ENCODE peak calls at places on chromosomes 11 and 22, in five cellular contexts. X is A673; R is CD8-positive, alpha-beta memory T cell; Z is upper lobe of right lung; B is mesenchymal stem cell. M is an unnamed sample.

GRCh38 chr22:49192857-49193250 is 634.8 kb downstream of the BRD1 start:
- DNase-seq in Z (peak), B (no peak), X (no peak), R (no peak), M (no peak)

GRCh38 chr11:128330203-128330602 is 257.2 kb downstream of the ETS1 start:
- DNase-seq in X (no peak), Z (no peak), B (no peak), R (no peak), M (no peak)

GRCh38 chr22:25930710-25931353 is 188.8 kb downstream of the MYO18B start:
- DNase-seq in X (no peak), B (no peak), Z (no peak), R (no peak), M (no peak)

GRCh38 chr11:9990221-9990973 is 303.6 kb downstream of the SBF2 start:
- DNase-seq in Z (no peak), R (no peak), B (peak), X (no peak), M (no peak)

GRCh38 chr22:19763141-19764049 is 2.8 kb downstream of the TBX1 start:
- DNase-seq in X (no peak), Z (no peak), B (no peak), R (no peak), M (no peak)

GRCh38 chr22:22235564-22235963 is 9.0 kb upstream of the VPREB1 start:
- DNase-seq in Z (no peak), B (no peak), R (peak), X (peak), M (peak)

GRCh38 chr11:76077575-76078150 is 128.6 kb downstream of the WNT11 start:
- DNase-seq in B (peak), Z (no peak), R (no peak), X (peak), M (no peak)

GRCh38 chr11:27621440-27622161 is 78.7 kb downstream of the BDNF start:
- DNase-seq in B (no peak), X (no peak), Z (no peak), R (no peak), M (no peak)

GRCh38 chr11:10979529-10979928 is 121.7 kb upstream of the ZBED5 start:
- DNase-seq in X (no peak), R (no peak), Z (no peak), B (no peak), M (no peak)

GRCh38 chr11:70747889-70748288 is 349.6 kb downstream of the CTTN start:
- DNase-seq in X (no peak), B (no peak), R (no peak), Z (no peak), M (no peak)

GRCh38 chr11:100639140-100639539 is 47.9 kb upstream of the ARHGAP42 start:
- DNase-seq in X (no peak), B (peak), Z (no peak), R (no peak), M (no peak)

GRCh38 chr11:122189259-122189658 is 73.2 kb upstream of the BLID start:
- DNase-seq in Z (no peak), B (peak), X (peak), R (no peak), M (peak)

GRCh38 chr22:38267086-38267485 is 5.7 kb downstream of the TMEM184B start:
- DNase-seq in R (peak), B (peak), X (no peak), Z (no peak), M (no peak)
- H3K27ac ChIP-seq in R (peak), B (no peak), X (no peak), Z (peak), M (no peak)

GRCh38 chr11:106231591-106231990 is 154.1 kb downstream of the AASDHPPT start:
- DNase-seq in X (no peak), R (no peak), Z (no peak), B (peak), M (peak)

GRCh38 chr11:106238704-106239360 is 161.4 kb downstream of the AASDHPPT start:
- DNase-seq in B (no peak), X (no peak), R (no peak), Z (no peak), M (no peak)

GRCh38 chr11:106236295-106236694 is 158.8 kb downstream of the AASDHPPT start:
- DNase-seq in R (no peak), X (no peak), Z (no peak), B (no peak), M (no peak)

GRCh38 chr11:106233191-106233590 is 155.7 kb downstream of the AASDHPPT start:
- DNase-seq in B (no peak), R (no peak), Z (no peak), X (no peak), M (no peak)

DNA sequence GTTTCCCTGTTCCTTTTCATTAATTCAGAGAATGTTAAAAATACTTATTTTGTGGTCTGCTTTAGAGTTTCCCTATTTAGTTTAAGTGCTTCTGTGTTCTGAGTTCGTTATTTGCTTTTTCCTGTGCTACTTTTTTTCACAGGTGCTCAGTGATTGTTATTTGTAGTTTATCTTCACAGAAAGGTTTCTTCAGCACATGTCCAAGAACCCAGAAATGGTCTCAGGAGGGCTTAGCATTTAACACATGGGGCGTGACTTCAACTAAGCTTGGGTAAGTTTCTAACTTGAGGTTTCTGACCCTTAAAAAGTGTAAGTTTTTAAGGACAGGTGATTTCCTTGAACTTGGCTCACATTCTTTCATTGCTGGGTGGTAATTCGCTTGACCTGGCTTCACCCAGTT is 157.3 kb downstream of the AASDHPPT start:
- DNase-seq in R (no peak), Z (no peak), B (no peak), X (no peak), M (no peak)
- H3K4me3 ChIP-seq in R (no peak), Z (no peak), B (no peak), X (no peak), M (no peak)

DNA sequence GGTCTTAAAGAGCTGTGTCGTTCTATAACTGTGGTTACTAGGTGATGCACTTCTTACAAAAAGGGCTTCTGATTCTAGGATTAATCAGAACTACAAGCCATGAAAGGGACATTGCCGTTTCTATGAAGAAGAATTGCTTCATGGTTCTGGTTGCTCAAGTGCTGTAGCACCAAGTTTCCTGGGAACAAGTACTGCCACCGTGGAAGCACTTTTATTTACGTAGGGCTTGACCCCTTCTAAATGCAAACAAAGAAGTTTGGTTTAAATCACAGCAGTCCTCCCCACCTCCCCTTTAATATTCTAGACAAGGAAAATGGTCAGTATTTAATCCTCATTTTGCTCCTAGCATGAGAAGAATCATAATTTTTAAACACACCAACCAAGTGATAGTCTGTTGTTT is 9.8 kb downstream of the YAP1 start:
- DNase-seq in R (no peak), X (no peak), B (peak), Z (no peak), M (no peak)
- H3K27ac ChIP-seq in R (no peak), X (peak), B (peak), Z (peak), M (no peak)

DNA sequence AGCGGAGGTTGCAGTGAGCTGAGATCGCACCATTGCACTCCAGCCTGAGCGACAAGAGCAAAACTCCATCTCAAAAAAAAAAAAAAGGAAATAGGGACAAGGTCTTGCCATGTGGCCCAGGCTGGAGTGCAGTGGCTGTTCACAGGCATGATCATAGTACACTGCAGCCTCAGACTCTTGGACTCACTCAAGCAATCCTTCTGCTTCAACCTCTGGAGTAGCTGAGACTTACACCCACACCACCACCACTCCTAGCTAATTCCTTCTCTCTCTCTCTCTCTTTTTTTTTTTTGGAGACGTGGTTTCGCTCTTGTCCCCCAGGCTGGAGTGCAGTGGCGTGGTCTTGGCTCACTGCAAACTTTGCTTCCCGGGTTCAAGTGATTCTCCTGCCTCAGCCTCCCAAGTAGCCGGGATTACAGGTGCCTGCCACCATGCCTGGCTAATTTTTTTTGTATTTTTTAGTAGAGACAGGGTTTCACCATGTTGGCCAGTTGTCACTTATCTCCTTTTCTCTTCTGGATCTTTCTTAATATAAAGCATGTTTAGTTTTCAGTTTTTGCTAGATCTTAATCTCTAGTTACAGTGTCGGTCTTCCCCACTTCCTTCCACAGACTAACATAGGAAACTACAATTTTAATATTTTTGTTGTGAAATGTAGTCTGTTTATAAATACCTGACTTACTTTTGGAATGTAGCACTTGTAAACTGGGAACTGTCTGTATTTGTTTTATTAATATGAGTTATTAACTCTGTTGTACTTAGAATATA is 22.6 kb downstream of the CBL start:
- DNase-seq in Z (no peak), R (no peak), B (no peak), X (no peak), M (no peak)
- H3K4me3 ChIP-seq in Z (no peak), R (no peak), B (no peak), X (no peak), M (no peak)

GRCh38 chr22:42693763-42694683 is 26.6 kb downstream of the A4GALT start:
- DNase-seq in X (no peak), B (no peak), Z (no peak), R (no peak), M (no peak)

GRCh38 chr22:42691440-42691839 is 29.2 kb downstream of the A4GALT start:
- DNase-seq in R (no peak), Z (no peak), B (no peak), X (no peak), M (no peak)

GRCh38 chr22:42695294-42695693 is 25.4 kb downstream of the A4GALT start:
- DNase-seq in X (no peak), R (no peak), B (no peak), Z (no peak), M (no peak)

GRCh38 chr22:42693055-42693762 is 27.5 kb downstream of the A4GALT start:
- DNase-seq in R (no peak), Z (no peak), X (no peak), B (no peak), M (no peak)

GRCh38 chr22:42692239-42693054 is 28.2 kb downstream of the A4GALT start:
- DNase-seq in Z (no peak), X (no peak), B (no peak), R (no peak), M (no peak)
- H3K27ac ChIP-seq in Z (no peak), X (no peak), B (no peak), R (no peak), M (no peak)

GRCh38 chr11:126586303-126586627 is 230.8 kb downstream of the ST3GAL4 start:
- DNase-seq in R (no peak), B (no peak), Z (no peak), X (no peak), M (no peak)
- H3K4me3 ChIP-seq in R (no peak), B (no peak), Z (no peak), X (no peak), M (no peak)

GRCh38 chr11:68546555-68546954 is 86.0 kb downstream of the PPP6R3 start:
- DNase-seq in Z (no peak), B (peak), R (no peak), X (no peak), M (no peak)
- H3K27ac ChIP-seq in Z (no peak), B (peak), R (no peak), X (no peak), M (no peak)

DNA sequence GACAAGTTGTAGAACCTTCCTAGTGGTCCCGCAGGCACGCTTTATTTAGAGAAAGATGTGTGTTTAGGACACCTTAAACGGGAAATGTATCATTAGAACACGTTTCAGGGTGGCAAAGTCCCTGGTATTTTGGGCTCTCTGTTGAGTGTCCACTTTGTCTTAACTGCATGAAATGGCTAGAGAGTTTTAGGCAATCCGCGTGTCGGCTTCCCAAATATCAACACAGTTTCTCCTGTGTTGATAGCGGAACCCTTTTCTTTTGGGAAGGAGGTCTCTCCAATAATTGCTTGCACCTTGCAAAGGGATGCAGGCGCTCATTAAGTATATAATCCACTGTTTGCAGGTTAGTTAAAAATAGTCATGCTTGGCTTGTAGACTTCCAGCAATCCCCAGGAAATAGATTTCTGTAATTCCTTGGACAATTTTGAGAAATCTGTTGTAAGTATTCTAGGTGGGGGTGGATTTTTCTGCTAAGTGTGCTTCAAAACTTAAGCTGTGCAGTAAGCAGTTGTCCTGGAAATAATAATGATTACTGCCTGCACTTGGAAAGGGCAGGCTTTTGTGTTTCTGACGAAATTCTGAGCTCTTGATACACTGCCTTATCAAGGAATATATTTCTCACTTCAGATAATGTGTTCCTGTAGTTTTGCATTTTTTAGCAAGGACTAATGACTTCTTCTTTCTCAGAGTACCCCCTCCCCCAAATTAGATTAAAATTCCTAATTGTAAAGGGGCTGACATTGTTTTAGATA is 120.1 kb downstream of the HIPK3 start:
- DNase-seq in Z (no peak), R (no peak), B (no peak), X (no peak), M (no peak)
- H3K4me3 ChIP-seq in Z (no peak), R (no peak), B (no peak), X (peak), M (peak)

GRCh38 chr22:50361688-50362087 is 18.6 kb downstream of the PPP6R2 start:
- DNase-seq in B (no peak), X (no peak), R (no peak), Z (no peak), M (no peak)
- H3K27ac ChIP-seq in B (no peak), X (no peak), R (no peak), Z (no peak), M (no peak)

M was measured in SJCRH30.